ENCODE peak calls at places on chromosome 10, in nine cellular contexts. Y is NCI-H1105; O is NAMALWA; L is NCI-H774; H is HT1080; E is activated CD8-positive, alpha-beta memory T cell treated with anti-CD3 and anti-CD28 coated beads, Interleukin-2, amount 50 U/mL, for 4 hours; P is GM10248; M is BE2C; X is colonic mucosa. G is an unnamed sample.

GRCh38 chr10:73785721-73786511 is 510 bp downstream of the ZSWIM8 start:
- DNase-seq in H (peak), E (peak), M (no peak), P (peak), X (peak), L (no peak), Y (no peak), O (peak), G (peak)

GRCh38 chr10:2619472-2619871 is 447.9 kb upstream of the PFKP start:
- DNase-seq in Y (peak), M (peak), H (no peak), P (no peak), E (no peak), X (no peak), O (peak), L (peak), G (no peak)

GRCh38 chr10:28880551-28880950 is 203.2 kb downstream of the BAMBI start:
- DNase-seq in H (no peak), P (no peak), M (no peak), X (no peak), Y (no peak), E (no peak), L (no peak), O (no peak), G (no peak)

GRCh38 chr10:115417585-115418265 is 324.6 kb downstream of the ATRNL1 start:
- DNase-seq in H (peak), O (peak), X (no peak), M (peak), L (no peak), Y (no peak), P (peak), E (no peak), G (peak)

GRCh38 chr10:111972109-111972508 is 211.5 kb downstream of the GPAM start:
- DNase-seq in M (no peak), E (no peak), P (no peak), H (peak), L (no peak), O (no peak), Y (no peak), X (no peak), G (no peak)

GRCh38 chr10:117948493-117948892 is 98.2 kb downstream of the RAB11FIP2 start:
- DNase-seq in P (no peak), L (no peak), O (no peak), X (no peak), Y (no peak), H (no peak), M (no peak), E (no peak), G (no peak)

GRCh38 chr10:34731885-34732701 is 83.0 kb downstream of the PARD3 start:
- DNase-seq in Y (no peak), X (no peak), M (no peak), H (peak), O (no peak), P (no peak), E (no peak), L (no peak), G (peak)

GRCh38 chr10:29411666-29412335 is 122.9 kb downstream of the LYZL1 start:
- DNase-seq in E (no peak), H (no peak), O (no peak), X (no peak), L (no peak), P (no peak), M (no peak), Y (no peak), G (no peak)

GRCh38 chr10:104104926-104105325 is 17.0 kb upstream of the SFR1 start:
- DNase-seq in X (no peak), L (no peak), E (no peak), H (peak), M (no peak), P (no peak), O (no peak), Y (no peak), G (peak)

GRCh38 chr10:36730316-36730715 is 395.1 kb upstream of the ANKRD30A start:
- DNase-seq in M (no peak), X (no peak), O (no peak), H (no peak), Y (no peak), E (no peak), L (no peak), P (no peak), G (peak)

GRCh38 chr10:79409038-79410035 is 36.1 kb downstream of the ZCCHC24 start:
- DNase-seq in L (no peak), H (no peak), Y (no peak), E (no peak), M (no peak), X (no peak), P (no peak), O (no peak), G (no peak)

GRCh38 chr10:119079572-119080520 is 771 bp downstream of the EIF3A start:
- DNase-seq in X (peak), P (peak), L (no peak), O (peak), M (peak), Y (no peak), E (peak), H (peak), G (peak)

GRCh38 chr10:62115842-62116241 is 152.8 kb downstream of the RTKN2 start:
- DNase-seq in P (no peak), L (no peak), H (no peak), O (no peak), Y (no peak), E (no peak), M (no peak), X (no peak), G (no peak)

GRCh38 chr10:124722812-124723783 is 21.1 kb downstream of the FAM53B start:
- DNase-seq in X (no peak), E (peak), P (peak), Y (no peak), L (no peak), H (no peak), O (peak), M (no peak), G (peak)

GRCh38 chr10:96370575-96371157 is 11.9 kb upstream of the OPALIN start:
- DNase-seq in O (peak), E (peak), P (peak), Y (peak), M (peak), H (peak), L (peak), X (peak), G (peak)

GRCh38 chr10:73814896-73815718 is 3.7 kb upstream of the NDST2 start:
- DNase-seq in O (peak), E (no peak), H (no peak), L (no peak), M (no peak), Y (no peak), X (no peak), P (no peak), G (no peak)

GRCh38 chr10:91887075-91887899 is 22.0 kb downstream of the FGFBP3 start:
- DNase-seq in L (no peak), H (no peak), E (peak), O (no peak), M (peak), X (no peak), Y (peak), P (peak), G (no peak)

GRCh38 chr10:33347227-33347626 is 12.8 kb upstream of the NRP1 start:
- DNase-seq in H (peak), O (no peak), P (no peak), L (no peak), M (no peak), E (no peak), X (no peak), Y (no peak), G (peak)

GRCh38 chr10:128710795-128711183 is 584.6 kb upstream of the MKI67 start:
- DNase-seq in O (no peak), M (no peak), P (no peak), Y (no peak), L (no peak), X (no peak), E (no peak), H (no peak), G (no peak)